ENCODE peak calls at places on chromosomes 4 and X, in five cellular contexts. K is heart right ventricle, X is spleen, U is gastrocnemius medialis, H is neural progenitor cell. C is an unnamed sample.

GRCh38 chrX:75303795-75304194 is 29.9 kb downstream of the UPRT start:
- DNase-seq in K (no peak), H (no peak), X (no peak), U (no peak), C (no peak)

GRCh38 chr4:48902266-48902665 is 4.3 kb downstream of the OCIAD2 start:
- DNase-seq in K (no peak), X (no peak), U (no peak), H (no peak), C (peak; percentile 77)

GRCh38 chrX:51803833-51804232 is 60.6 kb downstream of the GSPT2 start:
- DNase-seq in H (no peak), U (no peak), X (no peak), K (no peak), C (no peak)

GRCh38 chr4:173917255-173917960 is 366.1 kb downstream of the FBXO8 start:
- DNase-seq in H (no peak), X (no peak), U (no peak), K (no peak), C (peak; percentile 27)

GRCh38 chr4:3108211-3108610 is 33.7 kb downstream of the HTT start:
- DNase-seq in U (no peak), K (no peak), H (no peak), X (no peak), C (no peak)

GRCh38 chr4:100936676-100937390 is 410.5 kb downstream of the PPP3CA start:
- DNase-seq in U (no peak), H (no peak), X (no peak), K (no peak), C (no peak)

GRCh38 chr4:24885342-24885741 is 27.5 kb downstream of the CCDC149 start:
- DNase-seq in H (no peak), U (no peak), K (no peak), X (no peak), C (no peak)

GRCh38 chr4:61204353-61204752 is 4.2 kb downstream of the ADGRL3 start:
- DNase-seq in H (peak; percentile 74), U (no peak), X (no peak), K (no peak), C (peak; percentile 92)

GRCh38 chr4:7183161-7183560 is 9.2 kb upstream of the SORCS2 start:
- DNase-seq in K (no peak), X (no peak), U (no peak), H (no peak), C (peak; percentile 43)

GRCh38 chr4:929970-930625 is 2.0 kb downstream of the GAK start:
- DNase-seq in U (no peak), H (no peak), K (no peak), X (peak; percentile 44), C (peak; percentile 13)

GRCh38 chr4:22434895-22435294 is 81.0 kb downstream of the ADGRA3 start:
- DNase-seq in U (no peak), K (no peak), H (peak; percentile 75), X (no peak), C (peak; percentile 53)

GRCh38 chrX:16739574-16739973 is 20.2 kb downstream of the SYAP1 start:
- DNase-seq in K (no peak), H (peak; percentile 66), U (no peak), X (no peak), C (peak; percentile 20)

GRCh38 chr4:185582651-185583400 is 47.5 kb upstream of the PDLIM3 start:
- DNase-seq in H (peak; percentile 40), U (peak; percentile 76), X (no peak), K (no peak), C (peak; percentile 17)

GRCh38 chrX:101550825-101551767 is 749 bp downstream of the ARMCX1 start:
- DNase-seq in X (no peak), H (peak; percentile 72), U (no peak), K (peak; percentile 46), C (peak; percentile 5)

GRCh38 chr4:189202869-189203271 is 737.8 kb upstream of the FRG1 start:
- DNase-seq in X (no peak), K (no peak), U (no peak), H (no peak), C (peak; percentile 61)

GRCh38 chr4:149735796-149736195 is 79.8 kb downstream of the IQCM start:
- DNase-seq in U (no peak), H (no peak), K (no peak), X (no peak), C (no peak)

GRCh38 chr4:27248829-27249228 is 388.2 kb downstream of the STIM2 start:
- DNase-seq in K (no peak), X (no peak), H (no peak), U (no peak), C (no peak)

GRCh38 chrX:122572461-122572860 is 611.6 kb upstream of the GRIA3 start:
- DNase-seq in K (no peak), X (no peak), U (no peak), H (no peak), C (peak; percentile 25)

GRCh38 chrX:142036111-142036510 is 132.4 kb downstream of the MAGEC1 start:
- DNase-seq in X (no peak), U (no peak), K (no peak), H (no peak), C (peak; percentile 29)

GRCh38 chr4:37765741-37766140 is 60.7 kb upstream of the PGM2 start:
- DNase-seq in H (no peak), U (no peak), K (no peak), X (no peak), C (no peak)

GRCh38 chr4:176778491-176778890 is 14.2 kb downstream of the VEGFC start:
- DNase-seq in X (no peak), U (no peak), H (no peak), K (no peak), C (peak; percentile 79)

GRCh38 chr4:82753238-82753637 is 45.4 kb downstream of the SCD5 start:
- DNase-seq in X (peak; percentile 30), U (no peak), K (no peak), H (no peak), C (peak; percentile 43)

GRCh38 chr4:69860521-69861298 is 765 bp upstream of the SULT1E1 start:
- DNase-seq in K (no peak), H (no peak), X (no peak), U (no peak), C (peak; percentile 74)

GRCh38 chrX:92232182-92232581 is 453.0 kb downstream of the PCDH11X start:
- DNase-seq in H (peak; percentile 30), U (no peak), K (no peak), X (no peak), C (no peak)

GRCh38 chr4:175671491-175671934 is 140.6 kb downstream of the GPM6A start:
- DNase-seq in X (no peak), K (no peak), U (no peak), H (peak; percentile 73), C (no peak)

GRCh38 chrX:77628294-77629025 is 157.6 kb downstream of the ATRX start:
- DNase-seq in X (no peak), U (no peak), K (no peak), H (no peak), C (peak; percentile 1)

GRCh38 chrX:23884427-23885024 is 23.2 kb downstream of the APOO start:
- DNase-seq in U (no peak), K (no peak), X (no peak), H (no peak), C (peak; percentile 23)

GRCh38 chr4:20544645-20545044 is 155.6 kb upstream of the PACRGL start:
- DNase-seq in K (no peak), X (no peak), H (peak; percentile 36), U (no peak), C (peak; percentile 52)

GRCh38 chr4:39181520-39181904 is 817 bp upstream of the WDR19 start:
- DNase-seq in U (no peak), K (no peak), H (no peak), X (no peak), C (no peak)
- H3K4me3 ChIP-seq in U (peak overlapping the region; percentile 71), K (peak overlapping the region; percentile 73), H (peak overlapping the region; percentile 34), X (peak overlapping the region; percentile 97), C (peak overlapping the region; percentile 39)

GRCh38 chr4:84495448-84496221 is 3.5 kb downstream of the NKX6-1 start:
- DNase-seq in H (peak; percentile 47), U (no peak), X (no peak), K (no peak), C (no peak)
- H3K27me3 ChIP-seq in H (peaks cover 99% of the 10 kb centered on the region), U (peaks cover 100% of the 10 kb centered on the region), X (peaks cover 100% of the 10 kb centered on the region), K (peaks cover 100% of the 10 kb centered on the region), C (peaks cover 75% of the 10 kb centered on the region)

GRCh38 chrX:150486011-150486410 is 82.4 kb upstream of the MTM1 start:
- DNase-seq in H (peak; percentile 72), U (no peak), X (no peak), K (peak; percentile 37), C (peak; percentile 35)
- TF ChIP-seq CTCF in H (peak; percentile 67), U (peak; percentile 40), X (peak; percentile 48), K (peak; percentile 29), C (peak; percentile 72)

GRCh38 chr4:42309571-42310260 is 87.6 kb upstream of the SHISA3 start:
- DNase-seq in U (no peak), H (no peak), X (no peak), K (no peak), C (no peak)
- H3K4me3 ChIP-seq in U (no peak overlapping the region), H (no peak overlapping the region), X (no peak overlapping the region), K (no peak overlapping the region), C (no peak overlapping the region)

C was measured in bronchial epithelial cell.